ENCODE peak calls at places on chromosomes 4 and X, in four cellular contexts. C is endothelial cell, O is NCI-H345, Z is fibroblast of mammary gland. M is an unnamed sample.

GRCh38 chr4:8641931-8642650 is 49.5 kb downstream of the CPZ start:
- DNase-seq in C (no peak), O (no peak), Z (no peak), M (no peak)

GRCh38 chr4:109921384-109921808 is 8.7 kb downstream of the EGF start:
- DNase-seq in C (no peak), O (no peak), Z (peak), M (peak)

GRCh38 chr4:183846951-183847350 is 58.2 kb upstream of the STOX2 start:
- DNase-seq in C (no peak), O (no peak), Z (no peak), M (no peak)

GRCh38 chr4:2071912-2072867 is 13.1 kb downstream of the NAT8L start:
- DNase-seq in C (no peak), O (peak), Z (no peak), M (no peak)

GRCh38 chr4:122625156-122625555 is 4.3 kb upstream of the IL21 start:
- DNase-seq in C (no peak), O (no peak), Z (peak), M (no peak)

GRCh38 chrX:71103110-71103983 is 3.2 kb downstream of the CXorf65 start:
- DNase-seq in C (peak), O (no peak), Z (no peak), M (no peak)

GRCh38 chrX:3449287-3449686 is 102.8 kb upstream of the MXRA5 start:
- DNase-seq in C (no peak), O (no peak), Z (peak), M (no peak)

GRCh38 chr4:34850983-34851382 is 1393.3 kb downstream of the ARAP2 start:
- DNase-seq in C (no peak), O (no peak), Z (peak), M (peak)

GRCh38 chrX:43661521-43662240 is 5.6 kb downstream of the MAOA start:
- DNase-seq in C (no peak), O (no peak), Z (peak), M (no peak)

GRCh38 chr4:62517721-62518120 is 1317.6 kb downstream of the ADGRL3 start:
- DNase-seq in C (no peak), O (no peak), Z (no peak), M (no peak)

GRCh38 chr4:1834047-1834769 is 21.7 kb downstream of the LETM1 start:
- DNase-seq in C (no peak), O (no peak), Z (no peak), M (no peak)

GRCh38 chr4:78610546-78611214 is 59.1 kb downstream of the ANXA3 start:
- DNase-seq in C (no peak), O (no peak), Z (peak), M (peak)

GRCh38 chr4:169571435-169571834 is 40.9 kb downstream of the NEK1 start:
- DNase-seq in C (no peak), O (no peak), Z (no peak), M (no peak)

GRCh38 chr4:154313004-154313587 is 178.5 kb downstream of the DCHS2 start:
- DNase-seq in C (no peak), O (no peak), Z (peak), M (no peak)

GRCh38 chr4:101191302-101192098 is 155.8 kb downstream of the PPP3CA start:
- DNase-seq in C (peak), O (no peak), Z (peak), M (no peak)

GRCh38 chr4:115720611-115721010 is 607.2 kb upstream of the NDST4 start:
- DNase-seq in C (no peak), O (no peak), Z (no peak), M (no peak)

GRCh38 chr4:81913427-81913878 is 441.7 kb upstream of the RASGEF1B start:
- DNase-seq in C (peak), O (no peak), Z (peak), M (peak)

GRCh38 chr4:101651778-101652177 is 138.8 kb upstream of the BANK1 start:
- DNase-seq in C (no peak), O (no peak), Z (no peak), M (no peak)

GRCh38 chr4:4974727-4975126 is 44.5 kb downstream of the CYTL1 start:
- DNase-seq in C (no peak), O (no peak), Z (no peak), M (no peak)

GRCh38 chr4:11628093-11628725 is 199.5 kb upstream of the HS3ST1 start:
- DNase-seq in C (no peak), O (no peak), Z (no peak), M (no peak)

GRCh38 chrX:40391662-40392061 is 189.1 kb upstream of the ATP6AP2 start:
- DNase-seq in C (no peak), O (no peak), Z (no peak), M (no peak)

M was measured in HS-27A.